ENCODE peak calls at places on chromosomes 3 and 15, in five cellular contexts. W is HepG2, T is H1, Z is K562, D is GM12878. L is an unnamed sample.

GRCh38 chr3:187746479-187747335 is 1.4 kb upstream of the BCL6 start:
- DNase-seq in T (no peak), Z (no peak), W (no peak), D (no peak), L (no peak)

GRCh38 chr15:70856884-70857546 is 3.1 kb upstream of the LARP6 start:
- DNase-seq in Z (no peak), T (no peak), D (no peak), W (no peak), L (peak; percentile 59)

GRCh38 chr3:37384117-37384516 is 209.7 kb upstream of the LRRFIP2 start:
- DNase-seq in Z (no peak), T (no peak), D (no peak), W (no peak), L (no peak)

GRCh38 chr3:10015476-10015904 is 10.7 kb upstream of the FANCD2 start:
- DNase-seq in W (no peak), Z (no peak), T (no peak), D (no peak), L (no peak)

GRCh38 chr15:42802168-42802567 is 65.2 kb upstream of the CDAN1 start:
- DNase-seq in W (no peak), T (no peak), Z (no peak), D (no peak), L (no peak)

GRCh38 chr15:79059081-79059572 is 31.5 kb downstream of the RASGRF1 start:
- DNase-seq in W (no peak), D (no peak), T (no peak), Z (no peak), L (no peak)

GRCh38 chr3:38646630-38647029 is 2.9 kb downstream of the SCN5A start:
- DNase-seq in W (peak; percentile 60), D (no peak), Z (peak; percentile 60), T (peak; percentile 49), L (no peak)

GRCh38 chr3:142873569-142873968 is 15.3 kb downstream of the PCOLCE2 start:
- DNase-seq in W (no peak), Z (no peak), D (no peak), T (no peak), L (no peak)

GRCh38 chr15:74202461-74203401 is at the start of gene STRA6:
- DNase-seq in Z (peak; percentile 68), T (peak; percentile 90), D (no peak), W (peak; percentile 45), L (no peak)

GRCh38 chr3:184688251-184688851 is 23.5 kb downstream of the MAGEF1 start:
- DNase-seq in T (no peak), D (no peak), Z (no peak), W (no peak), L (no peak)

GRCh38 chr3:189602471-189602870 is 28.7 kb upstream of the TP63 start:
- DNase-seq in T (no peak), Z (no peak), D (no peak), W (no peak), L (no peak)

GRCh38 chr15:80480909-80481308 is 76.7 kb downstream of the ARNT2 start:
- DNase-seq in T (no peak), W (no peak), Z (no peak), D (no peak), L (no peak)

GRCh38 chr3:56928379-56929068 is 126.8 kb upstream of the ARHGEF3 start:
- DNase-seq in T (no peak), Z (no peak), W (peak; percentile 25), D (no peak), L (no peak)

GRCh38 chr3:67334588-67334987 is 319.8 kb downstream of the SUCLG2 start:
- DNase-seq in Z (no peak), W (no peak), D (no peak), T (no peak), L (no peak)

GRCh38 chr3:183155499-183155898 is 7.0 kb downstream of the LAMP3 start:
- DNase-seq in Z (no peak), W (no peak), D (no peak), T (no peak), L (no peak)

GRCh38 chr15:39461536-39462140 is 119.2 kb upstream of the THBS1 start:
- DNase-seq in D (no peak), W (no peak), Z (no peak), T (no peak), L (no peak)

GRCh38 chr3:12437861-12438260 is 46.4 kb upstream of the TSEN2 start:
- DNase-seq in W (no peak), T (no peak), Z (no peak), D (no peak), L (no peak)

GRCh38 chr15:51132384-51133139 is 37.9 kb upstream of the TNFAIP8L3 start:
- DNase-seq in D (no peak), T (peak; percentile 72), W (peak; percentile 28), Z (peak; percentile 56), L (peak; percentile 15)

GRCh38 chr3:13621381-13622221 is 72.7 kb downstream of the FBLN2 start:
- DNase-seq in Z (no peak), D (no peak), W (no peak), T (no peak), L (no peak)

GRCh38 chr15:42273900-42274692 is 863 bp upstream of the TMEM87A start:
- DNase-seq in T (peak; percentile 51), W (peak; percentile 31), Z (peak; percentile 45), D (peak; percentile 30), L (no peak)

GRCh38 chr3:12892840-12893189 is 51.5 kb upstream of the RPL32 start:
- DNase-seq in W (no peak), T (no peak), Z (no peak), D (no peak), L (no peak)

GRCh38 chr3:105504440-105504951 is 137.8 kb downstream of the ALCAM start:
- DNase-seq in T (no peak), W (no peak), D (no peak), Z (no peak), L (no peak)
- TF ChIP-seq ZNF274 in T (no peak), W (no peak), D (no peak), Z (no peak), L (no peak)

GRCh38 chr3:86828751-86829150 is 162.2 kb downstream of the VGLL3 start:
- DNase-seq in Z (no peak), W (no peak), T (no peak), D (no peak), L (no peak)
- TF ChIP-seq ATF3 in Z (no peak), W (no peak), T (no peak), D (no peak), L (no peak)

DNA sequence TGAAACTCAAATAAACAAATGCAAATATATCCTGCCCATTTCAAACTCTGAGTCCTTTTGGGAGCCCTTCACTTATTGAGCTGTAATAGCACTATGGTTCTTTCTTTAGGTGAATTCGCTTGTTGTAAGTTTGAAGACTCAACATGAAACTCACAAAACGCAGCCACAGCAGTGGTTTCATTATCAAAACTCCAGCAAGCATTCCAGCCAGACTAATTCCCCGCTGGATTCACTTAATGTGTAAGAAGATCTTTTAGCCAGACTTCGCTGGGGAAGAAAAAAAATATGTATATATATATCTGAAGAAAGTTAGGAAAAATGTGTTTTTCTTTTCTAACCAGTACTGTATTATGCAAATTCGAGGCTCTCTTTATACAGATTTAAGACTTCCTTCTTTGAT is 241.1 kb downstream of the WNT5A start:
- DNase-seq in T (no peak), D (no peak), W (no peak), Z (no peak), L (no peak)
- TF ChIP-seq JUND in T (no peak), D (no peak), W (no peak), Z (no peak), L (no peak)

GRCh38 chr3:150106752-150107428 is 136.2 kb upstream of the PFN2 start:
- DNase-seq in T (no peak), Z (no peak), W (no peak), D (no peak), L (no peak)
- TF ChIP-seq ZNF274 in T (no peak), Z (no peak), W (no peak), D (no peak), L (no peak)

L was measured in HCT116.